ENCODE peak calls at places on chromosomes 7 and 10, in seven cellular contexts. E, D, T, B, R, N and W are unnamed samples.

GRCh38 chr10:99431190-99431549 is 746 bp upstream of the GOT1 start:
- DNase-seq in D (no peak), B (peak; percentile 33), T (no peak), E (no peak), R (peak; percentile 90), N (peak; percentile 30), W (peak; percentile 88)

GRCh38 chr7:129908181-129908580 is 44.6 kb downstream of the UBE2H start:
- DNase-seq in D (no peak), E (no peak), N (no peak), B (no peak), R (no peak), T (no peak), W (no peak)

GRCh38 chr10:124469956-124470484 is 8.4 kb downstream of the LHPP start:
- DNase-seq in N (no peak), E (no peak), B (no peak), T (peak; percentile 84), D (no peak), R (no peak), W (no peak)

GRCh38 chr10:8596929-8597472 is 542.5 kb downstream of the GATA3 start:
- DNase-seq in N (no peak), D (no peak), B (no peak), T (no peak), R (no peak), E (no peak), W (peak; percentile 37)

GRCh38 chr10:5861269-5862031 is 28.2 kb downstream of the ANKRD16 start:
- DNase-seq in B (no peak), T (no peak), E (no peak), D (no peak), R (no peak), N (peak; percentile 82), W (no peak)

GRCh38 chr7:37201003-37201875 is 247.4 kb downstream of the ELMO1 start:
- DNase-seq in T (peak; percentile 88), R (peak; percentile 87), E (peak; percentile 96), N (peak; percentile 84), B (peak; percentile 83), D (peak; percentile 69), W (peak; percentile 86)

GRCh38 chr7:67019562-67020390 is 23.1 kb downstream of the TYW1 start:
- DNase-seq in D (no peak), T (no peak), B (peak; percentile 36), E (no peak), R (no peak), N (no peak), W (no peak)

GRCh38 chr7:32228601-32229000 is 158.4 kb upstream of the PDE1C start:
- DNase-seq in N (no peak), D (no peak), B (no peak), R (no peak), E (no peak), T (peak; percentile 35), W (no peak)

GRCh38 chr10:77027576-77027975 is 610.0 kb downstream of the KCNMA1 start:
- DNase-seq in R (no peak), T (no peak), N (no peak), B (no peak), D (peak; percentile 10), E (no peak), W (no peak)

GRCh38 chr7:80493121-80493849 is 18.6 kb downstream of the GNAT3 start:
- DNase-seq in D (no peak), R (no peak), B (no peak), E (no peak), T (no peak), N (no peak), W (no peak)

GRCh38 chr10:110010076-110011069 is 2.6 kb downstream of the ADD3 start:
- DNase-seq in E (no peak), R (no peak), T (no peak), D (peak; percentile 81), B (no peak), N (no peak), W (no peak)

GRCh38 chr10:24952146-24952700 is at the start of gene PRTFDC1:
- DNase-seq in T (peak; percentile 83), N (peak; percentile 60), B (no peak), R (peak; percentile 33), E (peak; percentile 90), D (no peak), W (peak; percentile 28)

GRCh38 chr10:122475130-122475529 is 13.8 kb downstream of the HTRA1 start:
- DNase-seq in N (no peak), B (no peak), E (no peak), R (peak; percentile 67), D (no peak), T (no peak), W (no peak)

GRCh38 chr7:22726849-22727792 is at the start of gene IL6:
- DNase-seq in B (peak; percentile 65), R (peak; percentile 66), T (peak; percentile 69), D (no peak), N (no peak), E (no peak), W (peak; percentile 92)

GRCh38 chr10:122441961-122442360 is 12.5 kb upstream of the ARMS2 start:
- DNase-seq in D (no peak), B (no peak), R (no peak), E (no peak), T (no peak), N (peak; percentile 78), W (no peak)

GRCh38 chr10:132884041-132884440 is 58.3 kb downstream of the CFAP46 start:
- DNase-seq in E (no peak), B (no peak), N (no peak), D (no peak), R (no peak), T (no peak), W (no peak)

GRCh38 chr7:40583653-40584424 is 449.0 kb downstream of the SUGCT start:
- DNase-seq in N (no peak), T (no peak), E (no peak), B (no peak), R (no peak), D (no peak), W (no peak)

GRCh38 chr7:105261689-105262088 is 127.0 kb downstream of the SRPK2 start:
- DNase-seq in D (no peak), R (no peak), E (no peak), N (peak; percentile 9), B (no peak), T (no peak), W (no peak)

GRCh38 chr7:103752995-103753394 is 236.5 kb downstream of the RELN start:
- DNase-seq in T (no peak), R (no peak), B (no peak), D (no peak), N (no peak), E (no peak), W (no peak)

GRCh38 chr10:110756886-110757285 is 112.8 kb downstream of the RBM20 start:
- DNase-seq in E (no peak), B (no peak), T (no peak), R (no peak), D (no peak), N (no peak), W (no peak)

GRCh38 chr7:100914879-100915442 is 19.3 kb upstream of the ACHE start:
- DNase-seq in N (no peak), T (no peak), B (no peak), E (no peak), D (no peak), R (no peak), W (no peak)

GRCh38 chr7:2938514-2939192 is 94.5 kb upstream of the GNA12 start:
- DNase-seq in T (no peak), B (no peak), N (no peak), R (no peak), D (no peak), E (no peak), W (no peak)

GRCh38 chr7:85734823-85735222 is 548.0 kb upstream of the SEMA3D start:
- DNase-seq in R (no peak), T (no peak), N (no peak), E (no peak), D (no peak), B (no peak), W (no peak)

GRCh38 chr7:2760098-2760889 is 72.3 kb downstream of the AMZ1 start:
- DNase-seq in T (no peak), D (no peak), N (peak; percentile 66), B (peak; percentile 85), R (peak; percentile 92), E (no peak), W (no peak)

DNA sequence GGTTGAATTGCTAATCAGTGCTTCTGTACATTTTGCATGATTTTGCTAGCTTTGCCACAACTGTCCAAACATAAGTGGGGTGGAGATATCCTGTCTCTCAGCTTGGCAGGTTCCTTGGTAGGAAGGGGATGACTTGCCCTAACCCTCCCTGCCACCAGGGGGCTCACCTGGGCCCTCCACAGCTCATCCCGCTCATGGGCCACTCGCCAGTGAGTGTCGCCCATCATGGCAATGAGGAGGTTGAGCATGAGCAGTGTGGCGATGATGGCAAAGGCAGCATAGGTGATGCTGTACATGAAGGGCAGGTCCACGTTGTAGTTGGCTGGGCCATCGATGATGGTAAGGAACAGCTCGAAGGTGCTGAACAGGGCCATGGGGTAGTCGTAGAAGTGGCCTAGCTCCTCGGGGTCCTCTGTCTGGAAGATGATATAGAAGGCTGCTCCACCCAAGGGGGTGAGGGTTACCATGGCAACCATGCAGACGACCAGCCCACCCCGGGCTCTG is 12.2 kb downstream of the TRPV6 start:
- DNase-seq in D (peak; percentile 40), B (peak; percentile 67), R (peak; percentile 55), T (peak; percentile 84), N (peak; percentile 38), E (no peak), W (peak; percentile 28)
- TF ChIP-seq CTCF in D (peak; percentile 93), B (peak; percentile 61), R (peak; percentile 51), T (peak; percentile 94), N (no peak), E (no peak), W (no peak)

GRCh38 chr7:44101966-44102845 is 1.9 kb upstream of the AEBP1 start:
- DNase-seq in B (no peak), R (no peak), N (no peak), D (no peak), E (no peak), T (no peak), W (no peak)
- H3K27ac ChIP-seq in B (no peak overlapping the region), R (peak overlapping the region; percentile 59), N (no peak overlapping the region), D (no peak overlapping the region), E (peak overlapping the region; percentile 94), T (no peak overlapping the region), W (peak overlapping the region; percentile 61)

GRCh38 chr10:79234391-79235318 is 112.6 kb upstream of the PPIF start:
- DNase-seq in D (no peak), R (no peak), N (no peak), T (no peak), B (no peak), E (no peak), W (no peak)
- H3K4me1 ChIP-seq in D (no peaks in the 10 kb centered on the region), R (no peaks in the 10 kb centered on the region), N (peaks cover 22% of the 10 kb centered on the region), T (peaks cover 13% of the 10 kb centered on the region), B (peaks cover 33% of the 10 kb centered on the region), E (peaks cover 69% of the 10 kb centered on the region), W (peaks cover 20% of the 10 kb centered on the region)

GRCh38 chr7:55556492-55556891 is 15.8 kb downstream of the VOPP1 start:
- DNase-seq in T (no peak), D (peak; percentile 6), B (no peak), E (no peak), R (no peak), N (no peak), W (no peak)

GRCh38 chr7:55558962-55559920 is 13.1 kb downstream of the VOPP1 start:
- DNase-seq in B (no peak), D (no peak), R (no peak), E (no peak), T (no peak), N (no peak), W (no peak)

GRCh38 chr7:55555160-55555559 is 17.1 kb downstream of the VOPP1 start:
- DNase-seq in N (no peak), R (no peak), E (no peak), D (no peak), B (no peak), T (no peak), W (no peak)

GRCh38 chr7:55556031-55556430 is 16.3 kb downstream of the VOPP1 start:
- DNase-seq in E (no peak), D (peak; percentile 67), B (no peak), T (no peak), N (no peak), R (no peak), W (no peak)

GRCh38 chr7:55557666-55558188 is 14.6 kb downstream of the VOPP1 start:
- DNase-seq in B (no peak), N (no peak), D (peak; percentile 87), E (no peak), R (no peak), T (no peak), W (no peak)
- TF ChIP-seq CTCF in B (no peak), N (no peak), D (peak; percentile 26), E (no peak), R (no peak), T (peak; percentile 34), W (no peak)